ENCODE peak calls at places on chromosomes 6 and 20, in ten cellular contexts. N, Y, L, Q, B, U, D, G, F and M are unnamed samples.

GRCh38 chr20:35387334-35387733 is 24.4 kb downstream of the UQCC1 start:
- DNase-seq in G (no peak), N (no peak), L (peak), F (peak), U (no peak), B (no peak), Y (no peak), Q (peak), D (no peak), M (peak)

GRCh38 chr6:150238294-150238693 is 95.5 kb downstream of the PPP1R14C start:
- DNase-seq in Y (no peak), F (no peak), B (peak), D (no peak), U (no peak), N (no peak), Q (no peak), G (no peak), L (no peak), M (no peak)

GRCh38 chr6:55175078-55175777 is 913 bp downstream of the HCRTR2 start:
- DNase-seq in Y (no peak), F (no peak), B (no peak), Q (no peak), G (no peak), U (no peak), L (no peak), D (no peak), N (no peak), M (no peak)

GRCh38 chr20:11047559-11047958 is 373.8 kb upstream of the JAG1 start:
- DNase-seq in U (no peak), Y (no peak), B (no peak), L (peak), G (no peak), D (no peak), F (peak), Q (no peak), N (no peak), M (peak)

GRCh38 chr6:70363741-70364493 is 49.4 kb upstream of the FAM135A start:
- DNase-seq in G (no peak), F (no peak), D (no peak), Y (no peak), B (no peak), N (no peak), L (no peak), U (no peak), Q (no peak), M (no peak)

GRCh38 chr6:37435816-37436215 is 2.8 kb downstream of the CMTR1 start:
- DNase-seq in Y (no peak), L (no peak), G (no peak), N (no peak), Q (no peak), B (no peak), U (no peak), D (no peak), F (no peak), M (no peak)

GRCh38 chr6:159084493-159085091 is 39.8 kb upstream of the TAGAP start:
- DNase-seq in G (no peak), L (peak), U (no peak), B (no peak), Q (peak), F (no peak), Y (no peak), N (no peak), D (no peak), M (no peak)

GRCh38 chr6:155121699-155122098 is 126.6 kb downstream of the TIAM2 start:
- DNase-seq in G (no peak), L (no peak), N (no peak), Q (no peak), Y (no peak), D (no peak), U (no peak), B (no peak), F (no peak), M (no peak)

GRCh38 chr6:137277971-137278602 is 58.9 kb upstream of the IFNGR1 start:
- DNase-seq in L (peak), Y (no peak), F (peak), N (no peak), G (no peak), Q (peak), U (no peak), B (no peak), D (no peak), M (peak)

GRCh38 chr6:149273318-149273717 is 44.2 kb upstream of the TAB2 start:
- DNase-seq in N (no peak), Q (no peak), D (no peak), L (no peak), U (no peak), Y (no peak), F (no peak), B (peak), G (no peak), M (no peak)